ENCODE peak calls at places on chromosome 4, in nine cellular contexts. N is ovary; D is neural progenitor cell; X is CD8-positive, alpha-beta memory T cell; M is PC-3; K is stomach; I is endothelial cell of umbilical vein; E is SK-N-SH; B is cardiac muscle cell. Q is an unnamed sample.

GRCh38 chr4:129362685-129363274 is 266.8 kb downstream of the C4orf33 start:
- DNase-seq in M (peak; percentile 61), N (peak; percentile 42), D (peak; percentile 85), B (peak; percentile 86), I (peak; percentile 75), K (peak; percentile 63), X (no peak), E (peak; percentile 51), Q (peak; percentile 21)

GRCh38 chr4:177785000-177785399 is 342.8 kb upstream of the AGA start:
- DNase-seq in N (no peak), E (no peak), I (no peak), M (no peak), K (no peak), B (no peak), X (no peak), D (no peak), Q (no peak)

GRCh38 chr4:74108457-74109115 is 9.6 kb upstream of the CXCL2 start:
- DNase-seq in I (no peak), D (no peak), B (no peak), N (no peak), M (no peak), K (no peak), X (no peak), E (no peak), Q (no peak)

GRCh38 chr4:80731436-80731835 is 299.1 kb upstream of the BMP3 start:
- DNase-seq in D (peak; percentile 26), K (no peak), E (no peak), X (no peak), N (no peak), I (no peak), B (no peak), M (no peak), Q (no peak)

GRCh38 chr4:74543983-74544382 is 99.0 kb downstream of the AREG start:
- DNase-seq in M (no peak), D (no peak), K (no peak), E (no peak), N (no peak), I (no peak), X (no peak), B (peak; percentile 75), Q (peak; percentile 78)

GRCh38 chr4:128006592-128006991 is 41.4 kb downstream of the ABHD18 start:
- DNase-seq in K (no peak), E (no peak), I (no peak), N (no peak), X (no peak), B (peak; percentile 58), M (no peak), D (no peak), Q (peak; percentile 12)

GRCh38 chr4:22625301-22625700 is 67.4 kb upstream of the GBA3 start:
- DNase-seq in E (no peak), N (no peak), M (peak; percentile 5), X (no peak), I (no peak), B (no peak), D (peak; percentile 27), K (no peak), Q (peak; percentile 8)

GRCh38 chr4:151685303-151685702 is 75.5 kb downstream of the GATB start:
- DNase-seq in B (no peak), M (no peak), I (no peak), E (no peak), N (no peak), K (peak; percentile 73), D (no peak), X (no peak), Q (no peak)

GRCh38 chr4:39043697-39044363 is 11.6 kb upstream of the TMEM156 start:
- DNase-seq in M (no peak), N (no peak), D (no peak), K (no peak), B (peak; percentile 60), E (peak; percentile 34), I (peak; percentile 87), X (no peak), Q (peak; percentile 24)

GRCh38 chr4:22502895-22503814 is 12.7 kb downstream of the ADGRA3 start:
- DNase-seq in I (peak; percentile 39), M (peak; percentile 17), D (no peak), X (no peak), K (no peak), E (no peak), B (peak; percentile 49), N (no peak), Q (peak; percentile 70)

GRCh38 chr4:110610620-110610939 is 12.3 kb downstream of the PITX2 start:
- DNase-seq in D (no peak), E (no peak), I (no peak), X (no peak), M (no peak), B (no peak), N (no peak), K (no peak), Q (no peak)

GRCh38 chr4:11175374-11175773 is 253.3 kb downstream of the HS3ST1 start:
- DNase-seq in I (no peak), M (no peak), E (no peak), K (no peak), D (no peak), X (no peak), B (no peak), N (no peak), Q (no peak)

GRCh38 chr4:101682946-101683345 is 107.6 kb upstream of the BANK1 start:
- DNase-seq in I (no peak), K (no peak), X (no peak), B (no peak), D (no peak), N (no peak), M (no peak), E (no peak), Q (no peak)

GRCh38 chr4:107603430-107603829 is 116.6 kb downstream of the PAPSS1 start:
- DNase-seq in E (no peak), N (no peak), M (peak; percentile 25), D (no peak), X (no peak), K (peak; percentile 34), B (peak; percentile 23), I (no peak), Q (peak; percentile 51)

GRCh38 chr4:76705497-76705896 is 192.4 kb downstream of the SOWAHB start:
- DNase-seq in M (no peak), X (no peak), E (no peak), D (no peak), B (no peak), N (no peak), I (no peak), K (no peak), Q (no peak)
- H3K27ac ChIP-seq in M (peak overlapping the region; percentile 99), X (no peak overlapping the region), E (no peak overlapping the region), D (no peak overlapping the region), B (no peak overlapping the region), N (no peak overlapping the region), I (peak overlapping the region; percentile 96), K (peak overlapping the region; percentile 83), Q (peak overlapping the region; percentile 75)

GRCh38 chr4:68950033-68950432 is 1.6 kb downstream of the UGT2A3 start:
- DNase-seq in X (no peak), K (no peak), E (no peak), N (no peak), I (no peak), B (no peak), M (no peak), D (no peak), Q (no peak)
- H3K27ac ChIP-seq in X (no peak overlapping the region), K (no peak overlapping the region), E (no peak overlapping the region), N (no peak overlapping the region), I (no peak overlapping the region), B (no peak overlapping the region), M (no peak overlapping the region), D (no peak overlapping the region), Q (no peak overlapping the region)

GRCh38 chr4:69058410-69059059 is 37.7 kb upstream of the UGT2B7 start:
- DNase-seq in M (no peak), I (no peak), K (no peak), B (no peak), E (no peak), D (peak; percentile 2), X (no peak), N (no peak), Q (no peak)
- H3K27ac ChIP-seq in M (no peak overlapping the region), I (no peak overlapping the region), K (peak overlapping the region; percentile 72), B (no peak overlapping the region), E (no peak overlapping the region), D (peak overlapping the region; percentile 42), X (no peak overlapping the region), N (no peak overlapping the region), Q (no peak overlapping the region)

GRCh38 chr4:54228064-54228527 is 997 bp upstream of the PDGFRA start:
- DNase-seq in M (peak; percentile 83), N (peak; percentile 93), K (peak; percentile 59), I (no peak), D (peak; percentile 92), X (no peak), E (peak; percentile 87), B (peak; percentile 96), Q (peak; percentile 57)

GRCh38 chr4:54226399-54227260 is 2.5 kb upstream of the PDGFRA start:
- DNase-seq in D (peak; percentile 38), K (no peak), E (no peak), N (peak; percentile 85), X (no peak), B (peak; percentile 96), M (no peak), I (no peak), Q (peak; percentile 60)

GRCh38 chr4:54224960-54225670 is 4.0 kb upstream of the PDGFRA start:
- DNase-seq in X (no peak), K (no peak), N (peak; percentile 52), B (no peak), D (peak; percentile 7), E (peak; percentile 27), I (no peak), M (no peak), Q (no peak)

GRCh38 chr4:54227261-54228063 is 1.6 kb upstream of the PDGFRA start:
- DNase-seq in M (peak; percentile 48), B (peak; percentile 79), I (peak; percentile 67), N (peak; percentile 43), E (peak; percentile 77), D (peak; percentile 72), X (no peak), K (no peak), Q (peak; percentile 69)

GRCh38 chr4:54225671-54226398 is 3.3 kb upstream of the PDGFRA start:
- DNase-seq in D (peak; percentile 29), N (peak; percentile 50), B (peak; percentile 61), X (no peak), M (peak; percentile 49), I (no peak), K (no peak), E (no peak), Q (no peak)
- H3K27ac ChIP-seq in D (no peak overlapping the region), N (peak overlapping the region; percentile 81), B (peak overlapping the region; percentile 24), X (no peak overlapping the region), M (no peak overlapping the region), I (no peak overlapping the region), K (peak overlapping the region; percentile 25), E (no peak overlapping the region), Q (no peak overlapping the region)

GRCh38 chr4:116362603-116363002 is 722.8 kb downstream of the TRAM1L1 start:
- DNase-seq in N (no peak), I (no peak), M (no peak), E (no peak), B (no peak), D (no peak), X (no peak), K (no peak), Q (no peak)
- H3K27ac ChIP-seq in N (no peak overlapping the region), I (no peak overlapping the region), M (no peak overlapping the region), E (no peak overlapping the region), B (no peak overlapping the region), D (no peak overlapping the region), X (no peak overlapping the region), K (no peak overlapping the region), Q (no peak overlapping the region)